ENCODE peak calls at places on chromosomes 16 and 17, in seven cellular contexts. D, H, V, X, W, T and I are unnamed samples.

GRCh38 chr16:14586637-14587036 is 43.4 kb downstream of the PARN start:
- DNase-seq in D (no peak), H (no peak), V (no peak), X (no peak), W (no peak), T (no peak), I (no peak)

GRCh38 chr16:53664724-53665345 is 38.8 kb downstream of the RPGRIP1L start:
- DNase-seq in D (peak), H (no peak), V (peak), X (no peak), W (no peak), T (no peak), I (no peak)

GRCh38 chr17:32783602-32784001 is 93.3 kb downstream of the MYO1D start:
- DNase-seq in D (peak), H (peak), V (no peak), X (no peak), W (no peak), T (no peak), I (no peak)

GRCh38 chr16:83995756-83996155 is 27.7 kb downstream of the NECAB2 start:
- DNase-seq in D (peak), H (peak), V (no peak), X (no peak), W (peak), T (no peak), I (no peak)

GRCh38 chr16:55656695-55657092 is 906 bp downstream of the SLC6A2 start:
- DNase-seq in D (no peak), H (no peak), V (no peak), X (no peak), W (no peak), T (no peak), I (no peak)

GRCh38 chr17:37650419-37651003 is 7.3 kb upstream of the DDX52 start:
- DNase-seq in D (peak), H (no peak), V (no peak), X (no peak), W (no peak), T (no peak), I (no peak)

GRCh38 chr17:65530985-65531507 is 30.4 kb downstream of the AXIN2 start:
- DNase-seq in D (peak), H (no peak), V (no peak), X (no peak), W (no peak), T (no peak), I (no peak)

GRCh38 chr17:50184611-50185398 is 16.6 kb downstream of the COL1A1 start:
- DNase-seq in D (no peak), H (peak), V (no peak), X (peak), W (no peak), T (no peak), I (peak)

GRCh38 chr17:14303343-14304221 is 2.7 kb downstream of the HS3ST3B1 start:
- DNase-seq in D (no peak), H (no peak), V (no peak), X (no peak), W (no peak), T (peak), I (no peak)

GRCh38 chr16:89697616-89698331 is 3.7 kb downstream of the SPATA2L start:
- DNase-seq in D (no peak), H (no peak), V (no peak), X (no peak), W (no peak), T (no peak), I (no peak)

GRCh38 chr17:29155235-29155965 is 24.8 kb downstream of the MYO18A start:
- DNase-seq in D (peak), H (no peak), V (peak), X (peak), W (no peak), T (no peak), I (no peak)

GRCh38 chr17:40340327-40340726 is 24.2 kb downstream of the GJD3 start:
- DNase-seq in D (no peak), H (no peak), V (no peak), X (no peak), W (no peak), T (no peak), I (no peak)

GRCh38 chr17:42458497-42459255 is at the start of gene ATP6V0A1:
- DNase-seq in D (peak), H (peak), V (peak), X (peak), W (peak), T (peak), I (peak)

GRCh38 chr16:23869052-23869451 is 33.3 kb downstream of the PRKCB start:
- DNase-seq in D (no peak), H (no peak), V (no peak), X (no peak), W (no peak), T (no peak), I (no peak)

GRCh38 chr16:4316732-4317461 is 1.0 kb downstream of the GLIS2 start:
- DNase-seq in D (peak), H (peak), V (no peak), X (peak), W (no peak), T (no peak), I (peak)

GRCh38 chr17:70187383-70187782 is 18.1 kb downstream of the KCNJ2 start:
- DNase-seq in D (peak), H (no peak), V (no peak), X (no peak), W (no peak), T (no peak), I (no peak)

GRCh38 chr16:48810803-48811453 is 200.9 kb upstream of the N4BP1 start:
- DNase-seq in D (no peak), H (no peak), V (no peak), X (no peak), W (no peak), T (no peak), I (no peak)

GRCh38 chr17:31297090-31297489 is at the start of gene OMG:
- DNase-seq in D (no peak), H (no peak), V (no peak), X (no peak), W (no peak), T (no peak), I (no peak)

GRCh38 chr16:24054649-24055560 is 201.2 kb upstream of the CACNG3 start:
- DNase-seq in D (no peak), H (no peak), V (no peak), X (no peak), W (no peak), T (no peak), I (no peak)

GRCh38 chr17:79574108-79574507 is 36.7 kb downstream of the RBFOX3 start:
- DNase-seq in D (no peak), H (no peak), V (no peak), X (no peak), W (no peak), T (no peak), I (peak)

GRCh38 chr17:36777118-36777517 is 160.2 kb upstream of the LHX1 start:
- DNase-seq in D (no peak), H (no peak), V (no peak), X (no peak), W (no peak), T (no peak), I (no peak)

GRCh38 chr17:61403846-61404701 is 4.4 kb downstream of the TBX2 start:
- DNase-seq in D (no peak), H (peak), V (no peak), X (no peak), W (no peak), T (no peak), I (peak)

GRCh38 chr16:77610496-77610895 is 111.8 kb upstream of the NUDT7 start:
- DNase-seq in D (no peak), H (no peak), V (no peak), X (no peak), W (no peak), T (no peak), I (no peak)

GRCh38 chr16:81585785-81586184 is 141.2 kb downstream of the CMIP start:
- DNase-seq in D (no peak), H (no peak), V (no peak), X (no peak), W (no peak), T (no peak), I (no peak)

GRCh38 chr17:66661411-66661843 is 173.5 kb upstream of the CACNG5 start:
- DNase-seq in D (no peak), H (no peak), V (no peak), X (no peak), W (no peak), T (no peak), I (no peak)

GRCh38 chr17:52136173-52136572 is 22.3 kb downstream of the CA10 start:
- DNase-seq in D (no peak), H (no peak), V (no peak), X (no peak), W (no peak), T (no peak), I (no peak)

GRCh38 chr17:61284174-61284573 is 115.5 kb upstream of the TBX2 start:
- DNase-seq in D (no peak), H (no peak), V (no peak), X (no peak), W (no peak), T (no peak), I (no peak)

GRCh38 chr16:72467157-72467759 is 295.3 kb upstream of the PMFBP1 start:
- DNase-seq in D (peak), H (peak), V (no peak), X (no peak), W (no peak), T (no peak), I (no peak)